ENCODE peak calls at places on chromosomes 11 and 22, in seven cellular contexts. X, F, W, J, A, Q and Y are unnamed samples. For H3K36me3 and H3K27me3, the result is how much of the 10 kb centered on the place peaks cover.

GRCh38 chr11:44033411-44033850 is 14.3 kb upstream of the ACCSL start:
- DNase-seq in J (no peak), Q (no peak), X (no peak), F (no peak), W (no peak), A (no peak), Y (no peak)

GRCh38 chr11:27621440-27622161 is 78.7 kb downstream of the BDNF start:
- DNase-seq in W (no peak), J (no peak), F (peak), X (no peak), A (no peak), Q (peak), Y (no peak)

GRCh38 chr11:62535802-62536201 is 10.8 kb downstream of the AHNAK start:
- DNase-seq in Q (no peak), J (no peak), F (no peak), W (no peak), A (no peak), X (no peak), Y (no peak)

GRCh38 chr11:46693597-46694012 is 6.8 kb downstream of the ARHGAP1 start:
- DNase-seq in J (no peak), F (peak), X (no peak), W (no peak), Q (peak), A (no peak), Y (no peak)

GRCh38 chr22:41709341-41709740 is 10.0 kb downstream of the MEI1 start:
- DNase-seq in F (no peak), A (no peak), W (no peak), X (no peak), Q (no peak), J (no peak), Y (no peak)

GRCh38 chr22:22666307-22667091 is 22.1 kb downstream of the GGTLC2 start:
- DNase-seq in A (no peak), Q (peak), X (peak), F (peak), W (peak), J (no peak), Y (peak)

GRCh38 chr11:133842053-133842452 is 3.3 kb downstream of the SPATA19 start:
- DNase-seq in W (no peak), F (no peak), X (peak), J (no peak), A (no peak), Q (no peak), Y (no peak)

GRCh38 chr11:126310229-126310991 is 6.5 kb downstream of the DCPS start:
- DNase-seq in J (peak), X (peak), W (peak), F (peak), A (peak), Q (peak), Y (peak)

GRCh38 chr11:68551777-68552176 is 91.2 kb downstream of the PPP6R3 start:
- DNase-seq in J (no peak), F (no peak), Q (no peak), A (no peak), W (no peak), X (no peak), Y (no peak)

GRCh38 chr11:68552542-68552941 is 92.0 kb downstream of the PPP6R3 start:
- DNase-seq in F (no peak), W (no peak), X (no peak), Q (no peak), A (no peak), J (no peak), Y (no peak)

GRCh38 chr11:68549789-68550484 is 89.4 kb downstream of the PPP6R3 start:
- DNase-seq in A (no peak), J (no peak), W (peak), X (no peak), F (no peak), Q (peak), Y (no peak)

GRCh38 chr11:68550485-68550817 is 89.9 kb downstream of the PPP6R3 start:
- DNase-seq in X (no peak), J (no peak), A (no peak), Q (peak), W (peak), F (peak), Y (no peak)

GRCh38 chr11:68551223-68551622 is 90.7 kb downstream of the PPP6R3 start:
- DNase-seq in A (no peak), J (no peak), X (no peak), W (no peak), F (no peak), Q (no peak), Y (no peak)
- H3K36me3 ChIP-seq in A (under half), J (under half), X (under half), W (under half), F (under half), Q (under half), Y (half or more)

DNA sequence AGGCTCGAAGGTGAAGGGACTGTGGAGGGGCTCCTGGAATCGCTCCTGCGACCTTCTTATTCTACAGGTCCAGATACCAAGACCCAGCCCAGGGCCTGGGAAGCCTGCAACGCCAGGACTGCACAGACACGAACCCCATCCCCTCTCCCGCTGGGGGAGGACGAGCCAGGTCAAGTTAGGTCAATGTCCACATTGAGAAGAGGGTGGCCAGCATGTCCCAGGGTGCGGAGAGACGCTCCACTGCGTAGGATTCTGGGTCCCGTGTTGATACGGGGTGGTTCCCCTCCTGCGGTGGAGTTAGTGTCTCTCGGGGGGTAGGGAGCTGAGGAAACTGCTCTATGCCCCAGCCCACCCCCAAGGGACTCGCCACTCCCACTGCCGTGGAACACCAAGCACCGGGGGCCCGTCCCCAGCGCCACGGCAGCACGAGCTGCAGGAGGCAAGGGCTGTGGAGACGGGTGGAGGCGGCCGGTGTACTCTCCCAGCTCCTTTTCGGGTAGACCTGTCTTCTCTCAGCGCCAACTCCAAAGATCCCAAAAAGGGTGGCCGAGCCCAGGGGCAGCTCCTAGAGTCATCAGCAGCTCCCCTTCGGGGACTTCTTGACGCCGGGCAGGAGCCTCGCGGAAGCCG is 1.6 kb downstream of the GSC2 start:
- DNase-seq in W (no peak), J (no peak), A (no peak), F (no peak), Q (no peak), X (no peak), Y (no peak)
- H3K27me3 ChIP-seq in W (half or more), J (half or more), A (under half), F (half or more), Q (half or more), X (under half), Y (under half)

DNA sequence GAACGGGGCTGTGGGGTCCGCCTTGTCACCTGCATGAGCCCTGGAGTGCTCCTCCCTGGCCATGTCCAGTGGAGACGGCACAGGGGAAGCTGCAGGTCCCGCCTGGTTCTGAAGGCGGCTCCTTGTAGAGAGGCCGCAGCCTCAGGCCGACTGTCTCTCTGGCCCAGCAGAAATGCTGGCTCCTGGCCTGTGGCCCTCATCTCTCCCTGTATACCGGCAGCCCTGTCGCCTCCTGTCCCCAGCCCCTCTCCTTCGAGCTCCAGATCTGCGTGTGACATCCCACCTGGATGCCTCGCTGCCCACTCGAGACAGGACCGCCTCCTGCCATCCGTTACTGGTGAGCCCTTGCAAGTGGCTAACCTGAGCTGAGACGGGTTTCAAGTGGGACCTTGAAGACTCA is 73.6 kb downstream of the PHF21B start:
- DNase-seq in A (no peak), J (no peak), F (no peak), X (no peak), W (no peak), Q (no peak), Y (no peak)
- H3K27ac ChIP-seq in A (no peak), J (no peak), F (no peak), X (no peak), W (no peak), Q (no peak), Y (no peak)

GRCh38 chr22:50467341-50467740 is 7.5 kb downstream of the SBF1 start:
- DNase-seq in Q (no peak), X (no peak), A (no peak), F (no peak), J (no peak), W (no peak), Y (no peak)

GRCh38 chr22:50465066-50465465 is 9.8 kb downstream of the SBF1 start:
- DNase-seq in A (no peak), Q (no peak), W (no peak), J (no peak), F (no peak), X (no peak), Y (no peak)

GRCh38 chr22:50464451-50464850 is 10.4 kb downstream of the SBF1 start:
- DNase-seq in F (no peak), J (no peak), W (no peak), A (no peak), Q (no peak), X (no peak), Y (no peak)

GRCh38 chr22:50463188-50463900 is 11.5 kb downstream of the SBF1 start:
- DNase-seq in F (no peak), X (no peak), Q (no peak), W (no peak), J (no peak), A (no peak), Y (no peak)

GRCh38 chr22:50465531-50465930 is 9.3 kb downstream of the SBF1 start:
- DNase-seq in W (no peak), X (no peak), F (no peak), J (no peak), A (no peak), Q (no peak), Y (no peak)
- H3K36me3 ChIP-seq in W (half or more), X (under half), F (half or more), J (under half), A (under half), Q (half or more), Y (half or more)

GRCh38 chr22:19720150-19720827 is 3.0 kb upstream of the GP1BB start:
- DNase-seq in Q (no peak), J (no peak), A (no peak), W (no peak), F (no peak), X (no peak), Y (no peak)

GRCh38 chr22:19722915-19723164 is 499 bp upstream of the GP1BB start:
- DNase-seq in W (no peak), Q (no peak), X (no peak), J (no peak), F (no peak), A (no peak), Y (no peak)

GRCh38 chr22:19722175-19722914 is 994 bp upstream of the GP1BB start:
- DNase-seq in A (no peak), W (no peak), F (no peak), X (no peak), J (no peak), Q (no peak), Y (no peak)

GRCh38 chr22:19720999-19721485 is 2.3 kb upstream of the GP1BB start:
- DNase-seq in Q (no peak), W (no peak), F (no peak), X (no peak), A (no peak), J (no peak), Y (no peak)

DNA sequence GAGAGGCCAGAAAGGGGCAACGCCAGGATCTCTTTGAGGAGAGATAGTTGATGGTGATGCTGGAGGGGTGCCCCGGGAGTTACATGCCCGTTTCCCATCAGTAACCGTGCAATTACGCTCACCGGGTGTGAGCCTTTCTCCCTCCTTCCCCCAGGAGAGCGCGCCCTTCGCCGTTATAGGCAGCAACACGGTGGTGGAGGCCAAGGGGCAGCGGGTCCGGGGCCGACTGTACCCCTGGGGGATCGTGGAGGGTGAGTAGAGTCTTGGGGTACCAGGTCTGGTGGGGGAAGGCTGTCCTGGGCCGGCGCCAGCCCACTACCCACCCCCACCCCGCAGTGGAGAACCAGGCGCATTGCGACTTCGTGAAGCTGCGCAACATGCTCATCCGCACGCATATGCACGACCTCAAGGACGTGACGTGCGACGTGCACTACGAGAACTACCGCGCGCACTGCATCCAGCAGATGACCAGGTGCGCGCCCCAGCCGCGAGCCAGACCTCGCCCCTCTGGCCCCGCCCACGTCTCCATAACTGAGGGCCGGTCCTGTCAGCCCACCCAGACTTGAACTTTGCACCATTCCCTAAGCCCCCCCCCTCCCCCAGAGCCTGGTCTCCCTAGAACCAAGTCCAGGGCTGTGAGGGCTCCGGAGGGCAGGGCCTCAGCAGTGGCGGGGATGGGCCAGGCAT is 1.7 kb upstream of the GP1BB start:
- DNase-seq in A (no peak), F (no peak), Q (no peak), X (no peak), W (no peak), J (no peak), Y (no peak)
- H3K27me3 ChIP-seq in A (under half), F (under half), Q (half or more), X (under half), W (under half), J (under half), Y (under half)

GRCh38 chr11:76234704-76235232 is 28.5 kb upstream of the WNT11 start:
- DNase-seq in Q (no peak), F (no peak), A (no peak), W (no peak), X (no peak), J (peak), Y (no peak)

GRCh38 chr11:76233936-76234703 is 27.8 kb upstream of the WNT11 start:
- DNase-seq in F (no peak), W (no peak), J (peak), A (no peak), X (no peak), Q (peak), Y (peak)

GRCh38 chr11:76231339-76231738 is 25.0 kb upstream of the WNT11 start:
- DNase-seq in X (no peak), F (no peak), J (no peak), W (no peak), Q (no peak), A (no peak), Y (no peak)

GRCh38 chr11:76232026-76232665 is 25.8 kb upstream of the WNT11 start:
- DNase-seq in J (no peak), W (no peak), Q (no peak), X (no peak), F (no peak), A (peak), Y (no peak)

DNA sequence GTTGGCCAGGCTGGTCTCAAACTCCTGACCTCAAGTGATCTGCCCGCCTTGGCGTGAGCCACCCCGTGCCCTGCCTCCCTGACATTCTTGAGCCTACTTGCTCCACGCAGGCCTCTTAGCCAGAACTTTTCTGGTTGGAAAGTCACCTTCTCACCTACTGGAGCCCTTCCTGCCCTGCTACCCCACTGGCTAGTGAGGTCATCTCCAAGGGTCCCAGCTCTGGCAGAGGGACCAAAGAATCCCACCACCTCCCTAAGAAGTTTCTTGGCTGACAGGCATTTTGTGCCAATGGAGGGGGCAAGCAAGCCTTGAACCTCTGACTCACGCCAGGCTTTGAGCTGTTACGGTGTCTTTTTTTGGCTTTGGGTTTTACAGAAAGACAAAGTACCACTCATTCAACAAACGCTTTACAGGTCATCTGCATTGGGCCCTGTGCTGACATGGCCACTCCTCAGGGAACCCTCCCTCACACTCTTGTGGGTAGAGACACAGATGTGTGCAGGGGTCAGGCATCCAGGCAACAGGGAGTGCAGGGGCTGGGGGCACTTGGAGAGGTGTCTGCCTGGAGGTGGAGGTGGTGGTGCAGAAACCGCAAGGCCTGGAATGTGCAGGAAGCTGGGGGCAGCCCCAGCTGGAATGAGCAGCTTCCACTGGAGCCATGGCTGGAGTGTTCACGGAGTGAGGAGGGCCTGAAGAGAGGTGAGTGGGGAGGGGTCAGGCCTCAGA is 27.1 kb upstream of the WNT11 start:
- DNase-seq in A (no peak), J (no peak), Q (no peak), F (no peak), X (no peak), W (no peak), Y (no peak)
- H3K27ac ChIP-seq in A (no peak), J (peak), Q (no peak), F (no peak), X (no peak), W (no peak), Y (peak)

GRCh38 chr22:43173566-43173965 is 13.4 kb downstream of the TTLL12 start:
- DNase-seq in X (no peak), A (no peak), F (no peak), J (no peak), Q (no peak), W (no peak), Y (no peak)
- H3K36me3 ChIP-seq in X (under half), A (under half), F (under half), J (under half), Q (under half), W (under half), Y (under half)

GRCh38 chr11:1219836-1220810 is 2.7 kb upstream of the MUC5B start:
- DNase-seq in Q (peak), A (no peak), J (no peak), F (no peak), X (no peak), W (no peak), Y (no peak)

GRCh38 chr11:1219446-1219835 is 3.4 kb upstream of the MUC5B start:
- DNase-seq in W (no peak), A (no peak), F (no peak), X (no peak), Q (no peak), J (no peak), Y (no peak)

GRCh38 chr11:1218256-1218787 is 4.5 kb upstream of the MUC5B start:
- DNase-seq in J (no peak), F (no peak), A (no peak), X (no peak), W (no peak), Q (no peak), Y (no peak)

GRCh38 chr11:1217151-1217550 is 5.7 kb upstream of the MUC5B start:
- DNase-seq in Q (no peak), A (no peak), X (no peak), J (no peak), F (no peak), W (no peak), Y (no peak)

GRCh38 chr11:1218788-1219445 is 3.9 kb upstream of the MUC5B start:
- DNase-seq in W (no peak), Q (no peak), A (no peak), F (no peak), J (no peak), X (no peak), Y (no peak)
- H3K27me3 ChIP-seq in W (under half), Q (under half), A (under half), F (under half), J (half or more), X (under half), Y (under half)